ENCODE peak calls at places on chromosome 18, in eight cellular contexts. One of them, this sample, is unnamed.
A peak's percentile ranks its signal among the peaks of the same experiment; 100 is the strongest.

GRCh38 chr18:23188391-23188790 is 53.1 kb downstream of the CABLES1 start:
- DNase-seq in small intestine: no peak
- DNase-seq in GM12891: no peak
- DNase-seq in HuH-7.5: no peak
- DNase-seq in NCI-H2029: no peak
- DNase-seq in GM13977: no peak
- DNase-seq in glutamatergic neuron: no peak
- DNase-seq in NCI-H446 treated with DMSO at 0.1 percent for 48 hours: no peak
- DNase-seq in this sample: no peak

GRCh38 chr18:24631238-24632025 is 171.0 kb downstream of the HRH4 start:
- DNase-seq in small intestine: no peak
- DNase-seq in GM12891: no peak
- DNase-seq in HuH-7.5: no peak
- DNase-seq in NCI-H2029: no peak
- DNase-seq in GM13977: no peak
- DNase-seq in glutamatergic neuron: peak; percentile 13
- DNase-seq in NCI-H446 treated with DMSO at 0.1 percent for 48 hours: peak; percentile 55
- DNase-seq in this sample: no peak

GRCh38 chr18:76955529-76956170 is 133.3 kb downstream of the ZNF236 start:
- DNase-seq in small intestine: peak; percentile 56
- DNase-seq in GM12891: no peak
- DNase-seq in HuH-7.5: no peak
- DNase-seq in NCI-H2029: peak; percentile 72
- DNase-seq in GM13977: no peak
- DNase-seq in glutamatergic neuron: no peak
- DNase-seq in NCI-H446 treated with DMSO at 0.1 percent for 48 hours: no peak
- DNase-seq in this sample: no peak

GRCh38 chr18:8858888-8859511 is 153.6 kb downstream of the MTCL1 start:
- DNase-seq in small intestine: peak; percentile 56
- DNase-seq in GM12891: no peak
- DNase-seq in HuH-7.5: no peak
- DNase-seq in NCI-H2029: no peak
- DNase-seq in GM13977: no peak
- DNase-seq in glutamatergic neuron: no peak
- DNase-seq in NCI-H446 treated with DMSO at 0.1 percent for 48 hours: peak; percentile 17
- DNase-seq in this sample: peak; percentile 91

GRCh38 chr18:10530852-10531251 is 5.0 kb downstream of the NAPG start:
- DNase-seq in small intestine: no peak
- DNase-seq in GM12891: no peak
- DNase-seq in HuH-7.5: no peak
- DNase-seq in NCI-H2029: no peak
- DNase-seq in GM13977: no peak
- DNase-seq in glutamatergic neuron: no peak
- DNase-seq in NCI-H446 treated with DMSO at 0.1 percent for 48 hours: no peak
- DNase-seq in this sample: no peak

GRCh38 chr18:3624818-3625716 is 175.1 kb downstream of the TGIF1 start:
- DNase-seq in small intestine: peak; percentile 66
- DNase-seq in GM12891: no peak
- DNase-seq in HuH-7.5: no peak
- DNase-seq in NCI-H2029: no peak
- DNase-seq in GM13977: no peak
- DNase-seq in glutamatergic neuron: no peak
- DNase-seq in NCI-H446 treated with DMSO at 0.1 percent for 48 hours: no peak
- DNase-seq in this sample: peak; percentile 89

GRCh38 chr18:48914581-48915251 is 36.0 kb downstream of the SMAD7 start:
- DNase-seq in small intestine: no peak
- DNase-seq in GM12891: no peak
- DNase-seq in HuH-7.5: no peak
- DNase-seq in NCI-H2029: no peak
- DNase-seq in GM13977: no peak
- DNase-seq in glutamatergic neuron: no peak
- DNase-seq in NCI-H446 treated with DMSO at 0.1 percent for 48 hours: no peak
- DNase-seq in this sample: no peak

GRCh38 chr18:62767321-62767720 is 52.0 kb downstream of the PHLPP1 start:
- DNase-seq in small intestine: no peak
- DNase-seq in GM12891: no peak
- DNase-seq in HuH-7.5: no peak
- DNase-seq in NCI-H2029: no peak
- DNase-seq in GM13977: no peak
- DNase-seq in glutamatergic neuron: no peak
- DNase-seq in NCI-H446 treated with DMSO at 0.1 percent for 48 hours: peak; percentile 53
- DNase-seq in this sample: no peak

GRCh38 chr18:47847635-47848034 is 82.8 kb downstream of the SMAD2 start:
- DNase-seq in small intestine: no peak
- DNase-seq in GM12891: no peak
- DNase-seq in HuH-7.5: no peak
- DNase-seq in NCI-H2029: no peak
- DNase-seq in GM13977: no peak
- DNase-seq in glutamatergic neuron: no peak
- DNase-seq in NCI-H446 treated with DMSO at 0.1 percent for 48 hours: no peak
- DNase-seq in this sample: no peak

GRCh38 chr18:22098563-22098989 is 70.8 kb upstream of the GATA6 start:
- DNase-seq in small intestine: peak; percentile 26
- DNase-seq in GM12891: no peak
- DNase-seq in HuH-7.5: no peak
- DNase-seq in NCI-H2029: no peak
- DNase-seq in GM13977: no peak
- DNase-seq in glutamatergic neuron: no peak
- DNase-seq in NCI-H446 treated with DMSO at 0.1 percent for 48 hours: no peak
- DNase-seq in this sample: no peak

GRCh38 chr18:75208055-75208835 is 694 bp downstream of the PTGR3 start:
- DNase-seq in small intestine: peak; percentile 58
- DNase-seq in GM12891: no peak
- DNase-seq in HuH-7.5: peak; percentile 46
- DNase-seq in NCI-H2029: no peak
- DNase-seq in GM13977: peak; percentile 59
- DNase-seq in glutamatergic neuron: peak; percentile 63
- DNase-seq in NCI-H446 treated with DMSO at 0.1 percent for 48 hours: no peak
- DNase-seq in this sample: peak; percentile 74

GRCh38 chr18:34729264-34729663 is 19.2 kb downstream of the DTNA start:
- DNase-seq in small intestine: peak; percentile 61
- DNase-seq in GM12891: no peak
- DNase-seq in HuH-7.5: peak; percentile 40
- DNase-seq in NCI-H2029: no peak
- DNase-seq in GM13977: peak; percentile 17
- DNase-seq in glutamatergic neuron: no peak
- DNase-seq in NCI-H446 treated with DMSO at 0.1 percent for 48 hours: no peak
- DNase-seq in this sample: no peak

GRCh38 chr18:31679133-31679731 is 5.1 kb downstream of the B4GALT6 start:
- DNase-seq in small intestine: peak; percentile 80
- DNase-seq in GM12891: no peak
- DNase-seq in HuH-7.5: no peak
- DNase-seq in NCI-H2029: no peak
- DNase-seq in GM13977: no peak
- DNase-seq in glutamatergic neuron: no peak
- DNase-seq in NCI-H446 treated with DMSO at 0.1 percent for 48 hours: no peak
- DNase-seq in this sample: peak; percentile 9

This sample was measured in foreskin fibroblast.